ENCODE peak calls at places on chromosomes 6 and 20, in four cellular contexts. M is HL-60; P is tibial nerve; F is CD4-positive, CD25-positive, alpha-beta regulatory T cell. T is an unnamed sample.

GRCh38 chr6:151680846-151681425 is 126.5 kb upstream of the ESR1 start:
- DNase-seq in M (no peak), P (no peak), F (no peak), T (no peak)

GRCh38 chr6:22141271-22141745 is 155.5 kb downstream of the PRL start:
- DNase-seq in M (no peak), P (no peak), F (no peak), T (no peak)

GRCh38 chr6:106746660-106747059 is 117.3 kb downstream of the QRSL1 start:
- DNase-seq in M (no peak), P (no peak), F (no peak), T (no peak)

GRCh38 chr20:41373851-41374567 is 7.4 kb upstream of the EMILIN3 start:
- DNase-seq in M (no peak), P (no peak), F (no peak), T (no peak)

GRCh38 chr6:17096657-17097056 is 5.2 kb upstream of the STMND1 start:
- DNase-seq in M (no peak), P (no peak), F (no peak), T (no peak)

GRCh38 chr6:107107791-107108190 is 7.5 kb downstream of the BEND3 start:
- DNase-seq in M (no peak), P (no peak), F (no peak), T (no peak)

GRCh38 chr20:16975682-16976081 is 227.5 kb downstream of the OTOR start:
- DNase-seq in M (no peak), P (no peak), F (no peak), T (no peak)

GRCh38 chr6:29853245-29853644 is 25.6 kb downstream of the HLA-G start:
- DNase-seq in M (no peak), P (no peak), F (no peak), T (no peak)

GRCh38 chr6:162190936-162191335 is 536.6 kb downstream of the PRKN start:
- DNase-seq in M (no peak), P (no peak), F (no peak), T (no peak)

GRCh38 chr20:31913431-31914157 is 38.3 kb downstream of the PDRG1 start:
- DNase-seq in M (no peak), P (no peak), F (no peak), T (no peak)

GRCh38 chr20:32457476-32457986 is 99.4 kb downstream of the ASXL1 start:
- DNase-seq in M (no peak), P (no peak), F (no peak), T (no peak)

GRCh38 chr6:15628499-15629131 is 34.2 kb downstream of the DTNBP1 start:
- DNase-seq in M (peak; percentile 37), P (no peak), F (no peak), T (no peak)

GRCh38 chr20:37925265-37926165 is 22.6 kb downstream of the VSTM2L start:
- DNase-seq in M (no peak), P (no peak), F (no peak), T (no peak)

GRCh38 chr6:29502597-29502996 is 14.8 kb upstream of the MAS1L start:
- DNase-seq in M (no peak), P (no peak), F (no peak), T (no peak)

GRCh38 chr6:10237284-10238043 is 177.4 kb downstream of the TFAP2A start:
- DNase-seq in M (no peak), P (no peak), F (no peak), T (no peak)

GRCh38 chr6:63395388-63395787 is 75.6 kb upstream of the LGSN start:
- DNase-seq in M (no peak), P (no peak), F (no peak), T (no peak)

GRCh38 chr20:46945465-46945864 is 50.8 kb downstream of the EYA2 start:
- DNase-seq in M (no peak), P (peak; percentile 52), F (no peak), T (no peak)

GRCh38 chr20:43590036-43590391 is 723 bp upstream of the IFT52 start:
- DNase-seq in M (peak; percentile 20), P (peak; percentile 9), F (no peak), T (no peak)

GRCh38 chr20:57438552-57438951 is 47.4 kb downstream of the RBM38 start:
- DNase-seq in M (no peak), P (no peak), F (no peak), T (no peak)

GRCh38 chr20:57439432-57439831 is 48.2 kb downstream of the RBM38 start:
- DNase-seq in M (no peak), P (no peak), F (no peak), T (peak; percentile 72)

GRCh38 chr20:57441510-57442154 is 50.4 kb downstream of the RBM38 start:
- DNase-seq in M (no peak), P (no peak), F (no peak), T (no peak)

GRCh38 chr20:57440678-57441509 is 49.7 kb downstream of the RBM38 start:
- DNase-seq in M (no peak), P (peak; percentile 22), F (no peak), T (peak; percentile 84)

DNA sequence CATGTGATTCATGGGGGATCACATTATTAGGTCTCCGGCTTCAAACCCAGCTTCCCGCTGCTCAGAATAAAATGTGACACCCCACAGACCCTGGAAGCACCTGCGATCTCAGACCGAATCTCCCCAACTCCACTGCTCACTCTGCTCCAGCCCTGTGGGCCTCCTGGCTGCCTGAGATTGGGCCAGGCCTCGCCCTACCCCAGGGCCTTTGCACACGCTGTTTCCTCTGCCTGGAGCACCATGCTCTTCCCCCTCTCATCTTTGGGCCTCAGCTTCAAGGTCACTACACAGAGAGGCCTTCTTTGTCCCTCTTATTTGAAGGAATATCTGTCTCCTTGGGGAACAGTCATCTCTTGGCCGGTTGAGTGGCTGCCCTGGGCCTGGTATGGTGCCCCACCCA is 48.8 kb downstream of the RBM38 start:
- DNase-seq in M (no peak), P (no peak), F (no peak), T (no peak)
- H3K27ac ChIP-seq in M (no peak overlapping the region), P (peak overlapping the region; percentile 71), F (no peak overlapping the region), T (peak overlapping the region; percentile 97)

DNA sequence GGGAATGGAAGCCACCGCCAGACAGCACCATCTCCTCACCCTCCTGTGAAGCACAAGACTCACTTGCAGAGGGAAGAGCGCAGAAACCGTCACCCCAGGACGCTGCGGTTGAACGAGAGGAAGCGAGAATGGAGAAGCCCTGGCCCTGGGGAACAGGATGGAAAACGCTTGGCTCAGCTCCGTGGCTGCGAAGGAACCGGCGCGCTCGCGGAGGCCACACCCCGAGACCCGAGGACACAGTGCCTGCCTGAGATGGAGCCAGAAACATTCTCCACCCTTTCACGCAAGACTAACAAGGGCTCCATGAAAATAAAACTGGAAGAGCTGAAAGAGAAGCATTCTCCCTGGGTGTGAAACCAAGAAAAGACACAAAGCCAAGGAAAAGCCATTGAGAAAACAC is 25.3 kb upstream of the CHRNA4 start:
- DNase-seq in M (no peak), P (no peak), F (no peak), T (no peak)
- H3K27me3 ChIP-seq in M (no peaks in the 10 kb centered on the region), P (no peaks in the 10 kb centered on the region), F (no peaks in the 10 kb centered on the region), T (peaks cover 22% of the 10 kb centered on the region)

DNA sequence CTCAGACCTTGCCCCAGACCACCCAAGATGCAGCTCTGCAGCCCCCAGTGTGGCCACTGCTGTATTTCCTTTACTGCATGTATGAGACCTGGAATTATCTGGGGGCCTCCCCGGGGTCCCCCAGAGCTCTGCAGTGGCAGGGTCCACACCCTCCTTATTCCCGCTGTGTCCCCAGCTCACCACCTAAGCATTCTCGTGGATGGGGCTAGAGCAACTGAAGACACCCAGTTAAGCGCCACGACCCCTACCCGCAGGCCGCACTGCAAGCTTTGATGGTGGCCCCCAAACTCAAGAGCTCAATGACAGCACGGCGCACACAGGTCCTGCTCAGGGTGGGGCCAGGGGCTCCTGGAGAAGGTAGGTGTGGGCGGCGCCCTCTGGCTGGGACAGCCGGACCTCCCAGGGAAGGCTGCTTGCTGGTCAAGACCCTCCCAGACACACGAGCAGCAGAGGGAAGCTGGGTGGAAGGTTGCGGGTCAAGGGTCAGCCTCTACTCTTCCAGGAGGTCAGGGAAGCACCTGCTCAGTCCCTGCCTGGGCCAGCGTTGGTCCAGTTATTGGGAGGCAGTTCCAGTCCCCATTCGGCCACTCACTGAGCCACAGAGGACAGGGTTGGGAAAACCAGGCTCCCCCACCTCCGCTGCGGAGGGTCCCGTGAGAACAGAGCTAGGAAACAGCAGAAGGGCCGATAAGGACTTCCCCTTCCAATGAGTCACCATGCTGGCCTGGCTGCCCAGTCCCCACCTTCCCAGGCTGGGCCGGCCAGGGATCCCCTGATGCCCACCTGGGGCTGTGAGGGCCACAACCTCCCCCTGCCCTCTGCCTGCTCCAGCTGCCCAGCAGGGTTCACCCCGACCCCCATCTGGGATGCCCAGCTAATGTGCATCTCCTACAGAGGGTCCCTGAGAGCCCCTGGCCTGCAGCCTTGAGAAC is 2.9 kb downstream of the LAMA5 start:
- DNase-seq in M (no peak), P (no peak), F (no peak), T (no peak)
- H3K27ac ChIP-seq in M (no peak overlapping the region), P (no peak overlapping the region), F (no peak overlapping the region), T (peak overlapping the region; percentile 89)

GRCh38 chr6:1378224-1379025 is 11.0 kb upstream of the FOXF2 start:
- DNase-seq in M (no peak), P (no peak), F (no peak), T (no peak)
- H3K27me3 ChIP-seq in M (peaks cover 92% of the 10 kb centered on the region), P (peaks cover 4% of the 10 kb centered on the region), F (peaks cover 47% of the 10 kb centered on the region), T (peaks cover 95% of the 10 kb centered on the region)

GRCh38 chr20:577167-577791 is 32.8 kb downstream of the TCF15 start:
- DNase-seq in M (peak; percentile 67), P (no peak), F (no peak), T (no peak)
- H3K27ac ChIP-seq in M (no peak overlapping the region), P (no peak overlapping the region), F (no peak overlapping the region), T (no peak overlapping the region)

DNA sequence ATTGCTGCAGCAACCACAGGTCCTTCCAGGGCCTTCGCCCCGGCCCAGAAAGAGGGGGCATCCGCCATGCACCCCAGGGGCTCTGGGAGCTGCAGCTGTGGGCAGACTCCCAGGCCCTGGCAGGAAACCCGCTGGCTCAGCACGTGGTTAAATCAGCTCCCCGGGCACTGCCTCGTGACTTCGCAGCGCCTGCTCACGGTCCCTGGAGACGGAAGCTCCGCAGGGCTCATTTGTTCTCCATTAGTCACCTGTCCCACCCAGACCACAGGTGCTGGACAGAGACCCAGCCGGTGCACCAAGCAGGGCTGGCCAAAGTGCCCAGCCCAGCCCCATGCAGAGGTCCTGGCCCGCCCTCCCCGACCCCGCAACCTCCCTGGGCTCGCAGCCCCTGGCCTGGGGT is 14.7 kb downstream of the KCNQ2 start:
- DNase-seq in M (peak; percentile 53), P (peak; percentile 7), F (no peak), T (no peak)
- H3K27me3 ChIP-seq in M (peaks cover 33% of the 10 kb centered on the region), P (no peaks in the 10 kb centered on the region), F (no peaks in the 10 kb centered on the region), T (peaks cover 58% of the 10 kb centered on the region)

GRCh38 chr6:33613794-33614166 is 7.3 kb upstream of the ITPR3 start:
- DNase-seq in M (no peak), P (no peak), F (no peak), T (no peak)
- H3K27ac ChIP-seq in M (no peak overlapping the region), P (peak overlapping the region; percentile 21), F (no peak overlapping the region), T (no peak overlapping the region)

DNA sequence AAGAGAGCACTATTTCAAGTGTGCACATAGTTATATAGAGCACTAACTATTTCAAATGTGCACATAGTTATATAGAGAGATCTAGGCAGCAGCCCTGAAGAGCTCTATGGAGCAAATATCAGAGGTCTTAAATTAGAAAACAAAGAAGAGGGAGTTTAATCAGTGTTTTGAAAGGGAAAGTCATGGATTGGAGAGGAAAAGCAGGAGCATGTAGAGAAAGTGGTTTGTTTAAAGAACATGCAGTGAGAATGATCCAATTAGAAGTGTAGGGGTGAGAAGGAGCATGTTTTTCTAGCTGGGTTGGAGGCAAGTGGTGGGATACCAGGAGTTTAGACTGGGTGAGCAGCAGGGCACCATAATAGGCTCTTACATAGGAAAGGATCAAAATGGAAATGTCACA is 17.2 kb downstream of the TREML1 start:
- DNase-seq in M (no peak), P (no peak), F (no peak), T (no peak)
- H3K27me3 ChIP-seq in M (no peaks in the 10 kb centered on the region), P (no peaks in the 10 kb centered on the region), F (no peaks in the 10 kb centered on the region), T (no peaks in the 10 kb centered on the region)